ENCODE peak calls at places on chromosomes 3 and 15, in five cellular contexts. L, U, Y, X and A are unnamed samples.
A peak's percentile ranks its signal among the peaks of the same experiment; 100 is the strongest.

GRCh38 chr15:57149196-57149595 is 227.1 kb upstream of the CGNL1 start:
- DNase-seq in L (no peak), U (no peak), Y (no peak), X (no peak), A (no peak)

GRCh38 chr3:71152039-71152891 is 431.3 kb downstream of the FOXP1 start:
- DNase-seq in L (no peak), U (no peak), Y (no peak), X (no peak), A (no peak)

GRCh38 chr15:89429023-89429422 is 67.4 kb downstream of the RHCG start:
- DNase-seq in L (no peak), U (no peak), Y (peak; percentile 48), X (no peak), A (no peak)

GRCh38 chr15:57865294-57865693 is 158.8 kb downstream of the POLR2M start:
- DNase-seq in L (no peak), U (no peak), Y (no peak), X (no peak), A (no peak)

GRCh38 chr3:126300761-126301481 is 56.3 kb downstream of the KLF15 start:
- DNase-seq in L (no peak), U (peak; percentile 71), Y (peak; percentile 30), X (no peak), A (no peak)

GRCh38 chr3:121974601-121975111 is 47.4 kb downstream of the ILDR1 start:
- DNase-seq in L (no peak), U (no peak), Y (peak; percentile 53), X (no peak), A (no peak)

GRCh38 chr15:55868707-55869106 is 124.7 kb downstream of the NEDD4 start:
- DNase-seq in L (no peak), U (no peak), Y (peak; percentile 52), X (no peak), A (no peak)

GRCh38 chr3:49124991-49125670 is 4.5 kb upstream of the USP19 start:
- DNase-seq in L (no peak), U (no peak), Y (no peak), X (no peak), A (no peak)

GRCh38 chr3:167978071-167978470 is 117.7 kb downstream of the GOLIM4 start:
- DNase-seq in L (no peak), U (no peak), Y (no peak), X (no peak), A (no peak)

GRCh38 chr15:100778831-100779288 is 100.8 kb upstream of the ALDH1A3 start:
- DNase-seq in L (peak; percentile 14), U (no peak), Y (peak; percentile 23), X (no peak), A (peak; percentile 39)

GRCh38 chr3:50171540-50172301 is 16.6 kb downstream of the SEMA3F start:
- DNase-seq in L (no peak), U (no peak), Y (no peak), X (no peak), A (no peak)

GRCh38 chr3:159892171-159892791 is 96.4 kb upstream of the IL12A start:
- DNase-seq in L (no peak), U (no peak), Y (no peak), X (no peak), A (no peak)

GRCh38 chr3:197539651-197540051 is 16.1 kb downstream of the BDH1 start:
- DNase-seq in L (no peak), U (no peak), Y (peak; percentile 25), X (no peak), A (no peak)

GRCh38 chr3:53159415-53160135 is 1.4 kb upstream of the PRKCD start:
- DNase-seq in L (no peak), U (no peak), Y (no peak), X (no peak), A (no peak)

GRCh38 chr3:106392905-106393304 is 524.1 kb upstream of the CBLB start:
- DNase-seq in L (no peak), U (no peak), Y (no peak), X (no peak), A (no peak)

GRCh38 chr3:158748237-158748828 is 16.1 kb upstream of the RARRES1 start:
- DNase-seq in L (no peak), U (no peak), Y (peak; percentile 59), X (no peak), A (peak; percentile 75)

GRCh38 chr3:156718622-156719300 is 44.4 kb downstream of the TIPARP start:
- DNase-seq in L (no peak), U (no peak), Y (no peak), X (no peak), A (no peak)

GRCh38 chr3:144105542-144105941 is 133.9 kb downstream of the DIPK2A start:
- DNase-seq in L (no peak), U (no peak), Y (peak; percentile 82), X (no peak), A (no peak)

GRCh38 chr3:52742418-52743041 is 28.2 kb downstream of the NEK4 start:
- DNase-seq in L (peak; percentile 26), U (no peak), Y (peak; percentile 47), X (no peak), A (no peak)

GRCh38 chr3:13568515-13568995 is 19.6 kb downstream of the FBLN2 start:
- DNase-seq in L (no peak), U (no peak), Y (no peak), X (no peak), A (no peak)